ENCODE peak calls at places on chromosomes 4 and X, in five cellular contexts. Y is spleen, E is IMR-90, U is coronary artery, A is B cell. I is an unnamed sample.

GRCh38 chrX:84216406-84216805 is 28.4 kb upstream of the RPS6KA6 start:
- DNase-seq in Y (no peak), E (no peak), U (no peak), A (no peak), I (no peak)

GRCh38 chr4:100086766-100087431 is 103.4 kb downstream of the DDIT4L start:
- DNase-seq in Y (no peak), E (no peak), U (no peak), A (no peak), I (peak; percentile 18)

GRCh38 chr4:72076562-72076961 is 44.8 kb downstream of the NPFFR2 start:
- DNase-seq in Y (no peak), E (no peak), U (no peak), A (no peak), I (no peak)

GRCh38 chrX:54496936-54497335 is 902 bp upstream of the FGD1 start:
- DNase-seq in Y (no peak), E (no peak), U (no peak), A (peak; percentile 8), I (no peak)

GRCh38 chrX:9882669-9883446 is 84.3 kb upstream of the CLDN34 start:
- DNase-seq in Y (no peak), E (peak; percentile 87), U (no peak), A (no peak), I (no peak)

GRCh38 chr4:47011189-47011518 is 17.8 kb upstream of the GABRA4 start:
- DNase-seq in Y (no peak), E (no peak), U (no peak), A (no peak), I (no peak)

GRCh38 chr4:165136529-165136928 is 23.9 kb upstream of the TMEM192 start:
- DNase-seq in Y (no peak), E (no peak), U (no peak), A (no peak), I (no peak)

GRCh38 chrX:115561605-115562491 is 874 bp downstream of the PLS3 start:
- DNase-seq in Y (no peak), E (peak; percentile 35), U (peak; percentile 82), A (no peak), I (no peak)

GRCh38 chr4:168900080-168900479 is 110.0 kb downstream of the CBR4 start:
- DNase-seq in Y (no peak), E (no peak), U (no peak), A (no peak), I (no peak)

GRCh38 chr4:107824367-107825071 is at the start of gene SGMS2:
- DNase-seq in Y (peak; percentile 90), E (peak; percentile 84), U (peak; percentile 94), A (peak; percentile 34), I (peak; percentile 92)

GRCh38 chrX:39309018-39309620 is 507.9 kb downstream of the MID1IP1 start:
- DNase-seq in Y (no peak), E (no peak), U (no peak), A (no peak), I (no peak)

GRCh38 chrX:77502951-77503525 is 55.8 kb downstream of the FGF16 start:
- DNase-seq in Y (no peak), E (no peak), U (no peak), A (no peak), I (no peak)

GRCh38 chrX:11533211-11533651 is 132.5 kb downstream of the ARHGAP6 start:
- DNase-seq in Y (no peak), E (peak; percentile 89), U (no peak), A (peak; percentile 45), I (peak; percentile 72)

GRCh38 chrX:67725471-67725870 is 181.7 kb downstream of the AR start:
- DNase-seq in Y (no peak), E (no peak), U (no peak), A (no peak), I (no peak)

GRCh38 chr4:6892190-6892908 is 17.3 kb upstream of the TBC1D14 start:
- DNase-seq in Y (peak; percentile 90), E (peak; percentile 79), U (no peak), A (peak; percentile 19), I (peak; percentile 35)

GRCh38 chrX:69153060-69153730 is 12.1 kb downstream of the PJA1 start:
- DNase-seq in Y (peak; percentile 66), E (peak; percentile 34), U (peak; percentile 71), A (no peak), I (no peak)

GRCh38 chr4:106315968-106316772 is at the start of the genes AIMP1 and TBCK:
- DNase-seq in Y (peak; percentile 96), E (peak; percentile 90), U (peak; percentile 94), A (peak; percentile 79), I (peak; percentile 86)

GRCh38 chrX:129239371-129239770 is 283.9 kb downstream of the SMARCA1 start:
- DNase-seq in Y (no peak), E (peak; percentile 1), U (no peak), A (no peak), I (peak; percentile 0)

GRCh38 chr4:153530996-153531375 is 64.8 kb downstream of the TMEM131L start:
- DNase-seq in Y (no peak), E (no peak), U (no peak), A (no peak), I (no peak)

GRCh38 chr4:22071749-22072148 is 123.2 kb upstream of the KCNIP4 start:
- DNase-seq in Y (no peak), E (no peak), U (no peak), A (no peak), I (no peak)

GRCh38 chr4:33709247-33709646 is 2535.1 kb downstream of the ARAP2 start:
- DNase-seq in Y (no peak), E (peak; percentile 16), U (no peak), A (no peak), I (peak; percentile 4)

GRCh38 chrX:154013614-154014360 is 5.9 kb downstream of the IRAK1 start:
- DNase-seq in Y (peak; percentile 87), E (peak; percentile 10), U (no peak), A (peak; percentile 77), I (no peak)

GRCh38 chr4:139099366-139099982 is 77.5 kb downstream of the ELF2 start:
- DNase-seq in Y (no peak), E (peak; percentile 86), U (no peak), A (peak; percentile 75), I (peak; percentile 74)

GRCh38 chr4:138494931-138495330 is 252.8 kb upstream of the SLC7A11 start:
- DNase-seq in Y (no peak), E (peak; percentile 46), U (no peak), A (no peak), I (peak; percentile 20)

GRCh38 chr4:1459664-1460511 is 53.6 kb upstream of the NKX1-1 start:
- DNase-seq in Y (peak; percentile 62), E (no peak), U (peak; percentile 65), A (no peak), I (no peak)

GRCh38 chr4:133320576-133321170 is 171.6 kb downstream of the PCDH10 start:
- DNase-seq in Y (no peak), E (peak; percentile 3), U (no peak), A (no peak), I (peak; percentile 46)

GRCh38 chr4:103948244-103949018 is 228.6 kb upstream of the TACR3 start:
- DNase-seq in Y (no peak), E (no peak), U (no peak), A (no peak), I (no peak)

GRCh38 chr4:135510582-135510981 is 1309.0 kb upstream of the PABPC4L start:
- DNase-seq in Y (no peak), E (no peak), U (no peak), A (no peak), I (no peak)

GRCh38 chrX:72169008-72169728 is 12.4 kb upstream of the PIN4 start:
- DNase-seq in Y (no peak), E (no peak), U (no peak), A (no peak), I (no peak)

GRCh38 chrX:137747231-137747630 is 181.3 kb downstream of the ZIC3 start:
- DNase-seq in Y (no peak), E (no peak), U (no peak), A (no peak), I (no peak)

GRCh38 chr4:118740869-118741268 is 55.7 kb downstream of the METTL14 start:
- DNase-seq in Y (no peak), E (no peak), U (no peak), A (no peak), I (peak; percentile 44)

GRCh38 chr4:118738999-118739690 is 54.0 kb downstream of the METTL14 start:
- DNase-seq in Y (no peak), E (no peak), U (no peak), A (no peak), I (no peak)

GRCh38 chr4:118741456-118741855 is 56.3 kb downstream of the METTL14 start:
- DNase-seq in Y (no peak), E (peak; percentile 42), U (no peak), A (no peak), I (no peak)

GRCh38 chr4:118743867-118744266 is 58.7 kb downstream of the METTL14 start:
- DNase-seq in Y (no peak), E (peak; percentile 58), U (no peak), A (no peak), I (peak; percentile 51)

DNA sequence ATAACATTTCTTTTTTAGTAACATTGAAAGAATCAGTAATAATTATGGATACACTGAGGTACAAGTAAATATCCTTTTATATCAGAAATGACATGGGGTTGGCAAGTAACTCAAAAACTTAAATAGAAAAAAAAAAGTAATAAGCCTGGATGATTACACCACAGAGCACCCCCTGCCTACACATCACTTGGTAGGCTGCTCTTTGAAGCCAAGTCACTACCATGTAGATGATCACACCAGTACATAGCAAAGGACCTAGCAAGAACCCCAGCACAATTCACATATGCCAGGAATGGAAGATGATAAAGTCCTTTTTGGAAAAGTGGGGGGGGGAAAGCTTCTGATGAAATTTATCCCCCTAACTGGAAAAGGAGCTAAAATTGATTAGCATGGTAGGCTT is 56.9 kb downstream of the METTL14 start:
- DNase-seq in Y (no peak), E (no peak), U (no peak), A (no peak), I (no peak)
- TF ChIP-seq CTCF in Y (no peak), E (no peak), U (no peak), A (no peak), I (no peak)

DNA sequence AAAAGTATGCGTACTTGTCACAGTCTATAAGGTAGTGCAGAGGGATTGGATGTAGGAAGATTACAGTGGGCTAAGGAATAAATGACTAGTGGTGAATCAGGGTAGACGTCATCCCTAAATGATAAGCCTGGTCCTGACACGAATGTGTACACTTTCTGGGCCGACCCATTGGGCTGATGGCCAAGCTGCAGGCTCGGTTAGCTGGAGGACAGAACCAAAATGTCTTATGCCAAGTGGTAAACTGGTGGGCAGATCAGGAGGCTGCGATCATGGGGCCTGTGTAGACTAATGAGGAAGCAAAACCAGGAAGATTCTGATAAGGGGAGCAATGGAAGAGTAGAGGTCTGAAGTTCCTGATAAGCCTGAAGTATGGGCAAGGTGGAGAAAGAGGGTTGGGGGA is 272.8 kb upstream of the GATB start:
- DNase-seq in Y (no peak), E (peak; percentile 45), U (peak; percentile 45), A (no peak), I (no peak)
- TF ChIP-seq CTCF in Y (no peak), E (no peak), U (no peak), A (no peak), I (no peak)

GRCh38 chrX:135951291-135951690 is 22.5 kb downstream of the MMGT1 start:
- DNase-seq in Y (no peak), E (no peak), U (no peak), A (no peak), I (no peak)
- TF ChIP-seq CTCF in Y (no peak), E (no peak), U (no peak), A (no peak), I (no peak)

DNA sequence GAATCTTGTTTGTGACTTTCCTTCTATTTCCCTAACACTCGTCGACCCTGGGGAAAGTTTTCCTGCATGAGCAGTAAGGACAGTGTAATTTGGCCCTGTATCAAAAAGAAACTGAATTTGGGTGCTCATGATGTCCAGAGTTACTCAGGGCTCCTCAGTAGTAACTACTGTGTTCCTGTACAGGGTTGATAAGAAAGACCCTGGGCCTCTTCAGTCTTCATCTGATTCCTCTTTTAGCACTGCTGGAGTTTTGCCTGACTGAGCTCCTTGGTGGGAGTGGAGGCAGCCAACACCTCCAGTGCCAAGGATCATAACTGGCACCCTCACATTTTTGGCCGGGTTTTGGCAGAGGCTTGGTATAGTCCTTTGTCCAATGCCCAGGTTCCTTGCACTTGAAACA is 7.1 kb upstream of the AREG start:
- DNase-seq in Y (no peak), E (no peak), U (no peak), A (no peak), I (no peak)
- TF ChIP-seq CTCF in Y (no peak), E (no peak), U (no peak), A (no peak), I (no peak)